ENCODE peak calls at places on chromosomes 13 and 19, in six cellular contexts. T, P, W, N, X and O are unnamed samples.

GRCh38 chr13:106520205-106521004 is 15.1 kb downstream of the EFNB2 start:
- DNase-seq in T (no peak), P (no peak), W (peak), N (no peak), X (no peak), O (no peak)

GRCh38 chr19:14118165-14119051 is 846 bp upstream of the PRKACA start:
- DNase-seq in T (no peak), P (no peak), W (no peak), N (peak), X (peak), O (peak)

GRCh38 chr19:38634757-38635482 is 12.5 kb upstream of the ACTN4 start:
- DNase-seq in T (peak), P (peak), W (peak), N (peak), X (peak), O (peak)

GRCh38 chr13:98384739-98385138 is 192.2 kb downstream of the STK24 start:
- DNase-seq in T (no peak), P (no peak), W (no peak), N (no peak), X (no peak), O (no peak)

GRCh38 chr13:84413016-84413415 is 530.7 kb upstream of the SLITRK1 start:
- DNase-seq in T (no peak), P (no peak), W (no peak), N (no peak), X (no peak), O (no peak)

GRCh38 chr19:17947815-17948473 is 15.1 kb downstream of the CCDC124 start:
- DNase-seq in T (peak), P (peak), W (peak), N (peak), X (peak), O (peak)

GRCh38 chr13:78121459-78122348 is 203.1 kb upstream of the EDNRB start:
- DNase-seq in T (no peak), P (no peak), W (peak), N (no peak), X (peak), O (no peak)

GRCh38 chr19:50330365-50331078 is 1.3 kb upstream of the KCNC3 start:
- DNase-seq in T (peak), P (peak), W (peak), N (peak), X (peak), O (peak)

GRCh38 chr13:79775830-79776229 is 294.9 kb downstream of the NDFIP2 start:
- DNase-seq in T (no peak), P (no peak), W (peak), N (no peak), X (peak), O (no peak)

GRCh38 chr19:17243854-17244617 is 1.7 kb downstream of the NR2F6 start:
- DNase-seq in T (no peak), P (no peak), W (no peak), N (peak), X (no peak), O (no peak)

GRCh38 chr19:12187625-12188024 is 24.7 kb downstream of the ZNF136 start:
- DNase-seq in T (no peak), P (no peak), W (no peak), N (no peak), X (no peak), O (no peak)

GRCh38 chr19:13864223-13864512 is 12.8 kb upstream of the NANOS3 start:
- DNase-seq in T (no peak), P (no peak), W (no peak), N (no peak), X (no peak), O (no peak)

GRCh38 chr19:10292789-10293636 is 3.3 kb downstream of the ICAM5 start:
- DNase-seq in T (no peak), P (no peak), W (no peak), N (no peak), X (no peak), O (no peak)

GRCh38 chr13:51221674-51222509 is at the start of gene FAM124A:
- DNase-seq in T (no peak), P (peak), W (peak), N (peak), X (peak), O (no peak)